ENCODE peak calls at places on chromosome 12, in five cellular contexts. A is adrenal gland, U is testis, X is OCI-LY7, R is breast epithelium. G is an unnamed sample. For H3K36me3, the result is how much of the 10 kb centered on the place peaks cover.

GRCh38 chr12:4387607-4388006 is 8.1 kb upstream of the FGF23 start:
- DNase-seq in A (no peak), U (no peak), X (no peak), R (no peak), G (no peak)

GRCh38 chr12:207804-208203 is 6.2 kb downstream of the SLC6A12 start:
- DNase-seq in A (no peak), U (no peak), X (no peak), R (no peak), G (no peak)

GRCh38 chr12:114686421-114687268 is 2.7 kb upstream of the TBX3 start:
- DNase-seq in A (peak), U (no peak), X (no peak), R (no peak), G (no peak)

GRCh38 chr12:118922405-118922804 is 58.9 kb upstream of the SRRM4 start:
- DNase-seq in A (no peak), U (no peak), X (no peak), R (no peak), G (no peak)

GRCh38 chr12:40953076-40953475 is 235.0 kb upstream of the PDZRN4 start:
- DNase-seq in A (no peak), U (no peak), X (no peak), R (no peak), G (no peak)

GRCh38 chr12:115934046-115934445 is 343.4 kb downstream of the MED13L start:
- DNase-seq in A (no peak), U (peak), X (no peak), R (no peak), G (no peak)

GRCh38 chr12:57238854-57239554 is 9.5 kb downstream of the SHMT2 start:
- DNase-seq in A (peak), U (peak), X (peak), R (peak), G (peak)

GRCh38 chr12:52182456-52182855 is 9.4 kb downstream of the KRT80 start:
- DNase-seq in A (no peak), U (no peak), X (no peak), R (no peak), G (no peak)

GRCh38 chr12:109711596-109712461 is 1.8 kb upstream of the FAM222A start:
- DNase-seq in A (peak), U (peak), X (no peak), R (no peak), G (no peak)

GRCh38 chr12:6428326-6428725 is 16.4 kb upstream of the CD27 start:
- DNase-seq in A (no peak), U (no peak), X (no peak), R (no peak), G (no peak)

GRCh38 chr12:4978737-4979136 is 64.9 kb upstream of the KCNA5 start:
- DNase-seq in A (no peak), U (no peak), X (no peak), R (no peak), G (no peak)

GRCh38 chr12:14454098-14454907 is 88.8 kb downstream of the ATF7IP start:
- DNase-seq in A (no peak), U (peak), X (peak), R (no peak), G (peak)

GRCh38 chr12:116207274-116207673 is 70.2 kb downstream of the MED13L start:
- DNase-seq in A (no peak), U (no peak), X (no peak), R (no peak), G (no peak)

GRCh38 chr12:130879781-130880389 is 8.0 kb downstream of the RAN start:
- DNase-seq in A (no peak), U (no peak), X (peak), R (no peak), G (peak)

GRCh38 chr12:6620137-6620884 is 13.1 kb upstream of the CHD4 start:
- DNase-seq in A (peak), U (peak), X (no peak), R (no peak), G (peak)

GRCh38 chr12:1218369-1218768 is 227.3 kb downstream of the ERC1 start:
- DNase-seq in A (no peak), U (no peak), X (no peak), R (no peak), G (no peak)

GRCh38 chr12:15336772-15337553 is 14.7 kb downstream of the PTPRO start:
- DNase-seq in A (no peak), U (no peak), X (no peak), R (no peak), G (no peak)

GRCh38 chr12:12372946-12373722 is 16.3 kb downstream of the BORCS5 start:
- DNase-seq in A (no peak), U (no peak), X (no peak), R (no peak), G (no peak)

GRCh38 chr12:7108042-7108927 is 729 bp downstream of the C1RL start:
- DNase-seq in A (peak), U (peak), X (peak), R (peak), G (peak)

GRCh38 chr12:92627511-92627910 is 75.3 kb upstream of the PLEKHG7 start:
- DNase-seq in A (no peak), U (no peak), X (no peak), R (no peak), G (no peak)

GRCh38 chr12:29510591-29511174 is 13.2 kb upstream of the OVCH1 start:
- DNase-seq in A (no peak), U (no peak), X (no peak), R (no peak), G (no peak)

GRCh38 chr12:107377596-107378385 is 284.4 kb upstream of the CRY1 start:
- DNase-seq in A (no peak), U (no peak), X (no peak), R (no peak), G (no peak)

GRCh38 chr12:42483534-42483857 is 106.0 kb downstream of the PRICKLE1 start:
- DNase-seq in A (no peak), U (peak), X (no peak), R (no peak), G (peak)

GRCh38 chr12:98355322-98355721 is 160.1 kb upstream of the TMPO start:
- DNase-seq in A (no peak), U (no peak), X (no peak), R (no peak), G (no peak)

GRCh38 chr12:10940389-10940788 is 1.3 kb upstream of the TAS2R14 start:
- DNase-seq in A (no peak), U (no peak), X (no peak), R (no peak), G (no peak)

GRCh38 chr12:47850153-47851084 is 30.7 kb upstream of the HDAC7 start:
- DNase-seq in A (no peak), U (peak), X (no peak), R (no peak), G (no peak)

GRCh38 chr12:42468341-42468821 is 121.2 kb downstream of the PRICKLE1 start:
- DNase-seq in A (no peak), U (no peak), X (peak), R (no peak), G (peak)

GRCh38 chr12:98701166-98701565 is 56.1 kb downstream of the APAF1 start:
- DNase-seq in A (no peak), U (no peak), X (no peak), R (no peak), G (no peak)

GRCh38 chr12:107912421-107913004 is 138.0 kb downstream of the ASCL4 start:
- DNase-seq in A (peak), U (peak), X (peak), R (peak), G (peak)

GRCh38 chr12:110641512-110641911 is 27.6 kb downstream of the TCTN1 start:
- DNase-seq in A (no peak), U (peak), X (no peak), R (no peak), G (no peak)

GRCh38 chr12:6116481-6117021 is 7.9 kb downstream of the VWF start:
- DNase-seq in A (peak), U (no peak), X (no peak), R (no peak), G (no peak)

GRCh38 chr12:79597910-79598309 is 92.9 kb downstream of the PAWR start:
- DNase-seq in A (no peak), U (no peak), X (no peak), R (no peak), G (no peak)

GRCh38 chr12:89211456-89211855 is 140.8 kb downstream of the DUSP6 start:
- DNase-seq in A (no peak), U (no peak), X (no peak), R (no peak), G (no peak)

GRCh38 chr12:6376079-6376941 is 947 bp upstream of the SCNN1A start:
- DNase-seq in A (peak), U (peak), X (no peak), R (peak), G (no peak)

GRCh38 chr12:3698218-3698974 is 54.5 kb downstream of the CRACR2A start:
- DNase-seq in A (no peak), U (peak), X (no peak), R (no peak), G (no peak)

GRCh38 chr12:20212658-20213387 is 155.5 kb upstream of the PDE3A start:
- DNase-seq in A (peak), U (peak), X (no peak), R (peak), G (no peak)

GRCh38 chr12:131333136-131333535 is 377.8 kb upstream of the SFSWAP start:
- DNase-seq in A (no peak), U (no peak), X (no peak), R (no peak), G (no peak)

GRCh38 chr12:92078167-92079053 is 67.2 kb downstream of the BTG1 start:
- DNase-seq in A (no peak), U (peak), X (no peak), R (no peak), G (no peak)

DNA sequence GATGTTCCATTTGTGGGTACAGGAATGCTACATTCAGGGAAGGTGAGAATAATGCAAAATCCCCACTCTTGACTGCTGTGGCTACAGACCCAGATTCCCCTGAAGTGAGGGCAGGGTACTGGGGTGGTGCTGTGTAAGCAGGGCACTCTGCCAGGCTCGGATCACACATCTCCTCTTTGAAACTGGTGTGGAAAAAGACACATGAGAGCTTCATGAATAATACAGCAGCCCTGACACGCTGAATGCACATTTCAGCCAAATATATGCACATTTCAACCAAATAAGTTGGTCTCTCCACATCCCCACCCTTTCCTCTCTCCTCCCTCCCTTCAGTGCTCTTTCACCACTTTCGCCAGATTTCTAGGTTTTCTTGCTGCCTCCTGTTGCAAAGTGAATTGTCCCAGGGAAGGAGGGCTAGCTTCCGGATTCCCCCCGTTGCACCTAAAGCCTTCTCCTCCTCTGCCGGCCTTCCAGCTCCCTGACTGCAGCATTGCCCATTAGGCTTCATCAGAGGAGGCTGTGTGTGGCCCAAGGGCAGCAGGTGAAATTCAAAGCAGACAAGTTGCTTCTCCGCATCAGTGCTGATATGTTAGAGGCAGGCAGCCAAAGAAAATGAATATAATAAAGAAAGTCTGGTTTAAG is 118.2 kb upstream of the TMCC3 start:
- DNase-seq in A (no peak), U (no peak), X (peak), R (no peak), G (peak)
- H3K4me3 ChIP-seq in A (no peak), U (no peak), X (peak), R (no peak), G (peak)

DNA sequence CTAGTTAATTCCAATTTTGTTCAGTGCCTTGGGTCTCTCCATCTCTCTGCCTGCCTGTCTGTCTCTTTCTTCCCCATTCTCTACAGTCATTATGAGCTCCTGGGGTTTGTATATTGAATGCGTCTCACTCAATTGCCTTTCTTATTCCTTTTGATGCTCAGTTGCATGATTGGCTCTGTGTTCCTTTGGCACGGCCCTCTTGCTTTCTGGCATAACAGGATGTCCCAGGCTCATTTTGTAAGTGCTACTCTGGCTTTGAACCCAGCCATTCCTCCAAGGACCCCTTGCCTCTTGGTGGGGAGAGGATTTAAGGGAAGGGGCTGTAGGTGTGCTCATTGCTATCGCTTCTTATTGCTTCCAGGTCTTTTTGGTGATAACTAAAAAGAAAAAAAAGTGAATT is 35.6 kb downstream of the ZNF664 start:
- DNase-seq in A (no peak), U (no peak), X (no peak), R (no peak), G (no peak)
- TF ChIP-seq CTCF in A (no peak), U (no peak), X (no peak), R (no peak), G (no peak)

GRCh38 chr12:67655829-67656614 is 7.5 kb downstream of the DYRK2 start:
- DNase-seq in A (no peak), U (no peak), X (no peak), R (no peak), G (no peak)
- H3K36me3 ChIP-seq in A (under half), U (under half), X (half or more), R (under half), G (under half)

GRCh38 chr12:117344716-117345115 is 16.7 kb downstream of the NOS1 start:
- DNase-seq in A (no peak), U (no peak), X (no peak), R (no peak), G (no peak)
- H3K4me3 ChIP-seq in A (no peak), U (no peak), X (no peak), R (no peak), G (no peak)

GRCh38 chr12:103327676-103328075 is 168.1 kb downstream of the C12orf42 start:
- DNase-seq in A (no peak), U (no peak), X (no peak), R (no peak), G (no peak)

GRCh38 chr12:103331643-103332042 is 164.1 kb downstream of the C12orf42 start:
- DNase-seq in A (no peak), U (no peak), X (no peak), R (no peak), G (no peak)

GRCh38 chr12:103330672-103331071 is 165.1 kb downstream of the C12orf42 start:
- DNase-seq in A (no peak), U (no peak), X (no peak), R (no peak), G (no peak)

GRCh38 chr12:103326190-103326589 is 169.6 kb downstream of the C12orf42 start:
- DNase-seq in A (no peak), U (no peak), X (peak), R (no peak), G (no peak)
- TF ChIP-seq CTCF in A (no peak), U (no peak), X (peak), R (no peak), G (peak)

DNA sequence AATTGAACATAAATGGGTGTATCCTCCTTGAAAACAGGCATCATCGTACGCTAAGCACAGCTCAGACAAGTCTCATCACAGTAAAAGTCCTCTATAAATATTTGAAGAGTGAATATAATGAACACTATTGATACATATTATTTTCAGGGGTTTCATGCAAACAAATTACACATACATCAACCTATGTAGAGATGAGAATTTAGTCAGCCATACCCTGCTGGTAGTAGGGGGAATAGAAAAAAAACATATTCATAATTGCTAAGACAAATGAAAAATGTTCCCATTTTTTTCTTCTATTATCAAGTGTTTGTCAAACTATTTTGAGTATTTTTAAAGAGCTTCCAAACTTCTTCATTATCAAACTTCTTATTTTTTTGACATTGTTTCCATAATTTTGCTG is 205.6 kb upstream of the SOX5 start:
- DNase-seq in A (no peak), U (no peak), X (no peak), R (no peak), G (no peak)
- H3K36me3 ChIP-seq in A (under half), U (under half), X (under half), R (under half), G (under half)